ENCODE peak calls at places on chromosomes 16 and 17, in eight cellular contexts. O is BJ, E is AG10803, D is AG04450, U is suprapubic skin, S is HAP-1, B is cardiac muscle cell, Y is GM23248. Q is an unnamed sample.

GRCh38 chr16:67372664-67373063 is 20.6 kb downstream of the TPPP3 start:
- DNase-seq in O (no peak), E (peak; percentile 36), D (no peak), U (no peak), S (no peak), B (no peak), Y (peak; percentile 46), Q (no peak)

GRCh38 chr17:21029515-21029914 is 13.3 kb downstream of the USP22 start:
- DNase-seq in O (no peak), E (no peak), D (no peak), U (no peak), S (no peak), B (no peak), Y (peak; percentile 50), Q (no peak)

GRCh38 chr17:2841606-2842005 is 45.4 kb downstream of the RAP1GAP2 start:
- DNase-seq in O (no peak), E (peak; percentile 4), D (no peak), U (no peak), S (no peak), B (no peak), Y (peak; percentile 41), Q (no peak)

GRCh38 chr17:48429156-48429555 is 858 bp downstream of the SKAP1 start:
- DNase-seq in O (no peak), E (no peak), D (no peak), U (no peak), S (no peak), B (no peak), Y (no peak), Q (no peak)

GRCh38 chr17:1232786-1233185 is 37.5 kb upstream of the BHLHA9 start:
- DNase-seq in O (peak; percentile 18), E (peak; percentile 73), D (peak; percentile 23), U (no peak), S (no peak), B (no peak), Y (peak; percentile 88), Q (no peak)

GRCh38 chr16:3824121-3824795 is 56.3 kb downstream of the CREBBP start:
- DNase-seq in O (no peak), E (no peak), D (no peak), U (no peak), S (no peak), B (no peak), Y (peak; percentile 53), Q (no peak)

GRCh38 chr16:31142109-31143035 is 6.8 kb upstream of the PRSS8 start:
- DNase-seq in O (peak; percentile 90), E (peak; percentile 98), D (peak; percentile 96), U (peak; percentile 99), S (peak; percentile 100), B (peak; percentile 100), Y (peak; percentile 100), Q (peak; percentile 66)

GRCh38 chr16:65384441-65384840 is 262.6 kb upstream of the CDH11 start:
- DNase-seq in O (no peak), E (no peak), D (no peak), U (no peak), S (no peak), B (no peak), Y (peak; percentile 49), Q (no peak)

GRCh38 chr16:50699345-50700159 is 6.1 kb downstream of the NOD2 start:
- DNase-seq in O (no peak), E (peak; percentile 65), D (no peak), U (peak; percentile 72), S (no peak), B (no peak), Y (peak; percentile 75), Q (no peak)

GRCh38 chr17:16440814-16441629 is 25.7 kb downstream of the TRPV2 start:
- DNase-seq in O (no peak), E (peak; percentile 74), D (no peak), U (no peak), S (no peak), B (no peak), Y (peak; percentile 61), Q (no peak)

GRCh38 chr17:19380551-19381284 is 2.4 kb downstream of the MAPK7 start:
- DNase-seq in O (no peak), E (no peak), D (no peak), U (no peak), S (no peak), B (no peak), Y (no peak), Q (no peak)

GRCh38 chr17:61291457-61292311 is 108.0 kb upstream of the TBX2 start:
- DNase-seq in O (no peak), E (no peak), D (no peak), U (no peak), S (no peak), B (no peak), Y (no peak), Q (no peak)

GRCh38 chr17:39755550-39756375 is 18.0 kb downstream of the GRB7 start:
- DNase-seq in O (no peak), E (peak; percentile 34), D (no peak), U (no peak), S (no peak), B (no peak), Y (peak; percentile 25), Q (no peak)

GRCh38 chr17:63634163-63634562 is 11.9 kb downstream of the MAP3K3 start:
- DNase-seq in O (no peak), E (no peak), D (no peak), U (no peak), S (no peak), B (no peak), Y (no peak), Q (no peak)

GRCh38 chr17:48100591-48101011 is 677 bp downstream of the CBX1 start:
- DNase-seq in O (no peak), E (peak; percentile 47), D (peak; percentile 13), U (no peak), S (peak; percentile 91), B (peak; percentile 83), Y (peak; percentile 77), Q (no peak)

GRCh38 chr17:28712037-28712704 is 483 bp upstream of the PROCA1 start:
- DNase-seq in O (no peak), E (no peak), D (no peak), U (no peak), S (peak; percentile 86), B (peak; percentile 41), Y (no peak), Q (no peak)

GRCh38 chr17:68182940-68183551 is 64.8 kb upstream of the AMZ2 start:
- DNase-seq in O (no peak), E (no peak), D (no peak), U (no peak), S (no peak), B (no peak), Y (no peak), Q (no peak)

GRCh38 chr17:37388266-37388665 is 12.5 kb downstream of the C17orf78 start:
- DNase-seq in O (no peak), E (peak; percentile 29), D (no peak), U (no peak), S (no peak), B (no peak), Y (peak; percentile 50), Q (no peak)

GRCh38 chr17:37393352-37393751 is 13.3 kb downstream of the ACACA start:
- DNase-seq in O (no peak), E (no peak), D (no peak), U (no peak), S (no peak), B (no peak), Y (no peak), Q (no peak)

GRCh38 chr17:37389160-37389559 is 13.4 kb downstream of the C17orf78 start:
- DNase-seq in O (no peak), E (no peak), D (no peak), U (no peak), S (no peak), B (no peak), Y (no peak), Q (no peak)

GRCh38 chr17:37391146-37391545 is 15.4 kb downstream of the C17orf78 start:
- DNase-seq in O (no peak), E (no peak), D (no peak), U (no peak), S (no peak), B (no peak), Y (peak; percentile 14), Q (no peak)

GRCh38 chr17:37392024-37392590 is 14.5 kb downstream of the ACACA start:
- DNase-seq in O (no peak), E (peak; percentile 71), D (peak; percentile 47), U (no peak), S (no peak), B (peak; percentile 55), Y (peak; percentile 52), Q (peak; percentile 71)
- H3K4me3 ChIP-seq in O (no peak overlapping the region), E (no peak overlapping the region), D (peak overlapping the region; percentile 11), U (no peak overlapping the region), S (no peak overlapping the region), B (no peak overlapping the region), Y (no peak overlapping the region), Q (peak overlapping the region; percentile 27)

GRCh38 chr17:18069101-18069500 is 18.6 kb upstream of the DRG2 start:
- DNase-seq in O (no peak), E (no peak), D (no peak), U (no peak), S (no peak), B (no peak), Y (no peak), Q (no peak)

GRCh38 chr17:18074566-18075272 is 13.0 kb upstream of the DRG2 start:
- DNase-seq in O (no peak), E (no peak), D (no peak), U (no peak), S (no peak), B (no peak), Y (peak; percentile 36), Q (no peak)

GRCh38 chr17:18066866-18067265 is 20.9 kb upstream of the DRG2 start:
- DNase-seq in O (no peak), E (no peak), D (no peak), U (no peak), S (no peak), B (no peak), Y (no peak), Q (no peak)

GRCh38 chr17:18071751-18072150 is 16.0 kb upstream of the DRG2 start:
- DNase-seq in O (no peak), E (no peak), D (no peak), U (no peak), S (no peak), B (no peak), Y (no peak), Q (no peak)

GRCh38 chr17:18070861-18071340 is 16.8 kb upstream of the DRG2 start:
- DNase-seq in O (no peak), E (peak; percentile 49), D (peak; percentile 3), U (no peak), S (no peak), B (peak; percentile 34), Y (peak; percentile 68), Q (no peak)
- H3K4me3 ChIP-seq in O (no peak overlapping the region), E (peak overlapping the region; percentile 32), D (peak overlapping the region; percentile 34), U (peak overlapping the region; percentile 14), S (no peak overlapping the region), B (no peak overlapping the region), Y (peak overlapping the region; percentile 59), Q (no peak overlapping the region)

GRCh38 chr17:80992077-80992947 is 671 bp downstream of the CHMP6 start:
- DNase-seq in O (no peak), E (no peak), D (no peak), U (no peak), S (no peak), B (peak; percentile 52), Y (peak; percentile 50), Q (no peak)
- H3K4me3 ChIP-seq in O (peak overlapping the region; percentile 82), E (peak overlapping the region; percentile 73), D (peak overlapping the region; percentile 70), U (peak overlapping the region; percentile 100), S (peak overlapping the region; percentile 53), B (peak overlapping the region; percentile 100), Y (peak overlapping the region; percentile 88), Q (peak overlapping the region; percentile 80)

GRCh38 chr17:27559996-27560481 is 70.9 kb upstream of the LGALS9 start:
- DNase-seq in O (no peak), E (peak; percentile 89), D (peak; percentile 75), U (no peak), S (no peak), B (peak; percentile 69), Y (peak; percentile 89), Q (no peak)
- H3K4me3 ChIP-seq in O (no peak overlapping the region), E (peak overlapping the region; percentile 20), D (peak overlapping the region; percentile 53), U (peak overlapping the region; percentile 12), S (no peak overlapping the region), B (no peak overlapping the region), Y (peak overlapping the region; percentile 41), Q (peak overlapping the region; percentile 39)